ENCODE peak calls at places on chromosomes 1 and 21, in four cellular contexts. T, C, F and N are unnamed samples.
A peak's percentile ranks its signal among the peaks of the same experiment; 100 is the strongest.

GRCh38 chr1:118185083-118185899 is at the start of gene SPAG17:
- DNase-seq in F (no peak), C (no peak), T (peak; percentile 93), N (peak; percentile 97)

GRCh38 chr1:30919025-30919881 is 10.7 kb upstream of the SDC3 start:
- DNase-seq in F (no peak), C (no peak), T (peak; percentile 95), N (no peak)

GRCh38 chr1:152954436-152954835 is 7.4 kb downstream of the SPRR5 start:
- DNase-seq in F (no peak), C (no peak), T (peak; percentile 5), N (no peak)

GRCh38 chr1:167641786-167642500 is 11.9 kb downstream of the RCSD1 start:
- DNase-seq in T (peak; percentile 79), C (no peak), F (no peak), N (no peak)

GRCh38 chr21:41388259-41388658 is 26.4 kb downstream of the MX2 start:
- DNase-seq in T (no peak), F (no peak), C (no peak), N (no peak)

GRCh38 chr1:182166750-182167149 is 105.2 kb upstream of the ZNF648 start:
- DNase-seq in C (no peak), T (no peak), F (no peak), N (no peak)

GRCh38 chr1:232982238-232982944 is 32.0 kb downstream of the NTPCR start:
- DNase-seq in C (no peak), T (no peak), F (no peak), N (no peak)

GRCh38 chr1:191888996-191889622 is 269.2 kb upstream of the RGS18 start:
- DNase-seq in F (no peak), C (no peak), T (peak; percentile 90), N (no peak)

GRCh38 chr1:203216274-203217138 is 13.0 kb downstream of the CHIT1 start:
- DNase-seq in C (peak; percentile 53), T (peak; percentile 82), F (peak; percentile 17), N (peak; percentile 75)

GRCh38 chr1:57474097-57474750 is 50.4 kb upstream of the DAB1 start:
- DNase-seq in C (no peak), T (no peak), F (no peak), N (no peak)

GRCh38 chr21:35329940-35330670 is 281.0 kb upstream of the RUNX1 start:
- DNase-seq in T (no peak), C (no peak), F (no peak), N (no peak)

GRCh38 chr1:30242178-30242577 is 481.2 kb downstream of the MATN1 start:
- DNase-seq in C (no peak), T (no peak), F (no peak), N (no peak)

GRCh38 chr21:15894596-15894995 is 164.8 kb downstream of the USP25 start:
- DNase-seq in C (no peak), T (no peak), F (no peak), N (no peak)

GRCh38 chr1:67987046-67987799 is 63.2 kb downstream of the DIRAS3 start:
- DNase-seq in T (no peak), F (no peak), C (no peak), N (no peak)

GRCh38 chr21:44892095-44892494 is 18.6 kb upstream of the PTTG1IP start:
- DNase-seq in F (no peak), T (no peak), C (no peak), N (no peak)

GRCh38 chr1:228088586-228089498 is 6.3 kb downstream of the ARF1 start:
- DNase-seq in T (no peak), C (no peak), F (no peak), N (no peak)

GRCh38 chr1:17606826-17607440 is 67.4 kb downstream of the ARHGEF10L start:
- DNase-seq in F (no peak), T (peak; percentile 83), C (peak; percentile 62), N (peak; percentile 88)

GRCh38 chr21:46264690-46265144 is 20.7 kb downstream of the MCM3AP start:
- DNase-seq in C (no peak), F (no peak), T (peak; percentile 56), N (peak; percentile 26)

GRCh38 chr1:107976431-107977215 is 11.6 kb upstream of the VAV3 start:
- DNase-seq in T (no peak), F (no peak), C (no peak), N (no peak)

GRCh38 chr1:77513839-77514763 is 168.4 kb downstream of the ZZZ3 start:
- DNase-seq in F (no peak), C (no peak), T (no peak), N (peak; percentile 32)

GRCh38 chr1:61091455-61091854 is 9.1 kb downstream of the NFIA start:
- DNase-seq in C (no peak), F (no peak), T (peak; percentile 47), N (no peak)

GRCh38 chr1:172917972-172918371 is 132.8 kb downstream of the TNFSF18 start:
- DNase-seq in T (no peak), F (no peak), C (peak; percentile 27), N (no peak)

GRCh38 chr21:45328198-45329087 is 40.7 kb upstream of the POFUT2 start:
- DNase-seq in F (no peak), T (no peak), C (no peak), N (no peak)

GRCh38 chr21:45481977-45482898 is 60.0 kb downstream of the SLC19A1 start:
- DNase-seq in C (no peak), F (no peak), T (no peak), N (no peak)

GRCh38 chr1:169873582-169874200 is 20.0 kb downstream of the SCYL3 start:
- DNase-seq in C (no peak), T (no peak), F (no peak), N (no peak)

GRCh38 chr1:169867012-169867679 is 26.6 kb downstream of the SCYL3 start:
- DNase-seq in C (no peak), T (no peak), F (no peak), N (no peak)

GRCh38 chr1:169866577-169866976 is 27.1 kb downstream of the SCYL3 start:
- DNase-seq in F (no peak), T (no peak), C (no peak), N (no peak)

GRCh38 chr1:169869426-169869825 is 24.3 kb downstream of the SCYL3 start:
- DNase-seq in F (no peak), T (no peak), C (no peak), N (no peak)

GRCh38 chr1:169868978-169869377 is 24.7 kb downstream of the SCYL3 start:
- DNase-seq in T (no peak), C (no peak), F (no peak), N (no peak)
- TF ChIP-seq USF2 in T (no peak), C (no peak), F (no peak), N (no peak)

DNA sequence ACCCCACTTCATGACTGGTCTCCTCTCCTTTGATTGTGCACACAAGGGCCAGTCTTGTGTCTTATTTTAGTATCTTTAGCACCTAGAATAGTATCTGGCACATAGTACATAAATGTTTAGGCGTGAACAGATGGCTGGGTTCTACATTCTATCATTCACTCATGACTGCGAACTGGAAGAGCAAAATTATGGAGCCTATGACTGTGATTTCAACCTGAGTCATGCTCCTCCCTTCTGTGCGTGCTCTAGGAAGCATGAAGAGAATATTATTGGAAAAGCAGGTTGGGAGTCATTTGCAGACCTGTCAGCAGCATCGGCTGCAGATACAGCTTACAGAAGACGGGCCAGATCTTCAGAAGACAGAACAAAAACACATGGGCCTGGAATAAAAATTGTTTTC is 343.9 kb upstream of the USP24 start:
- DNase-seq in F (no peak), T (no peak), C (no peak), N (no peak)
- TF ChIP-seq NR2C2 in F (no peak), T (no peak), C (no peak), N (no peak)

GRCh38 chr1:23895082-23895481 is 18.1 kb downstream of the CNR2 start:
- DNase-seq in F (no peak), C (no peak), T (no peak), N (no peak)

GRCh38 chr1:23899070-23899469 is 14.1 kb downstream of the CNR2 start:
- DNase-seq in F (no peak), T (no peak), C (no peak), N (no peak)

GRCh38 chr1:23895993-23896392 is 17.2 kb downstream of the CNR2 start:
- DNase-seq in F (no peak), T (no peak), C (no peak), N (no peak)

GRCh38 chr1:23897083-23897482 is 16.1 kb downstream of the CNR2 start:
- DNase-seq in T (no peak), C (no peak), F (no peak), N (no peak)

GRCh38 chr1:23896491-23896890 is 16.7 kb downstream of the CNR2 start:
- DNase-seq in T (no peak), C (no peak), F (no peak), N (no peak)
- TF ChIP-seq USF2 in T (no peak), C (no peak), F (no peak), N (no peak)

GRCh38 chr1:98761238-98761637 is 99.7 kb downstream of the SNX7 start:
- DNase-seq in F (no peak), C (peak; percentile 15), T (no peak), N (peak; percentile 24)

GRCh38 chr1:98763488-98764141 is 102.1 kb downstream of the SNX7 start:
- DNase-seq in C (no peak), T (no peak), F (no peak), N (no peak)

GRCh38 chr1:98766241-98766640 is 104.7 kb downstream of the SNX7 start:
- DNase-seq in C (no peak), F (peak; percentile 5), T (no peak), N (no peak)
- TF ChIP-seq NR2C2 in C (no peak), F (no peak), T (no peak), N (no peak)